ENCODE peak calls at places on chromosomes 2 and 18, in nine cellular contexts. Z, K, X, Q, P, G, M, S and R are unnamed samples.

GRCh38 chr2:237662671-237663093 is 35.3 kb downstream of the LRRFIP1 start:
- DNase-seq in Q (peak; percentile 78), X (peak; percentile 77), M (peak; percentile 61), G (peak; percentile 98), Z (peak; percentile 98), K (peak; percentile 99), P (peak; percentile 96), S (peak; percentile 85), R (peak; percentile 20)

GRCh38 chr2:36359006-36359580 is 3.5 kb downstream of the CRIM1 start:
- DNase-seq in P (no peak), Q (peak; percentile 26), M (no peak), G (no peak), K (no peak), Z (no peak), X (no peak), S (no peak), R (peak; percentile 28)

GRCh38 chr2:202743613-202744012 is 108.8 kb downstream of the FAM117B start:
- DNase-seq in Z (no peak), Q (no peak), P (no peak), G (no peak), X (no peak), S (no peak), K (no peak), M (no peak), R (no peak)

GRCh38 chr2:33069894-33070651 is 123.3 kb downstream of the LTBP1 start:
- DNase-seq in Z (peak; percentile 28), Q (peak; percentile 36), P (peak; percentile 39), M (peak; percentile 91), S (no peak), X (no peak), K (peak; percentile 35), G (peak; percentile 75), R (peak; percentile 70)

GRCh38 chr2:201959198-201959597 is 74.5 kb upstream of the FZD7 start:
- DNase-seq in K (no peak), Q (no peak), Z (no peak), S (no peak), M (no peak), X (no peak), G (no peak), P (no peak), R (no peak)

GRCh38 chr2:172965433-172965832 is 110.2 kb upstream of the MAP3K20 start:
- DNase-seq in S (no peak), M (no peak), Z (no peak), Q (no peak), P (no peak), X (no peak), K (no peak), G (no peak), R (no peak)

GRCh38 chr2:207253946-207254345 is 88.2 kb upstream of the KLF7 start:
- DNase-seq in G (no peak), X (no peak), P (no peak), M (no peak), K (no peak), S (no peak), Q (no peak), Z (no peak), R (peak; percentile 19)

GRCh38 chr2:58842501-58843144 is 601.5 kb upstream of the FANCL start:
- DNase-seq in K (no peak), Z (no peak), Q (no peak), G (no peak), M (no peak), X (no peak), P (no peak), S (no peak), R (no peak)

GRCh38 chr18:46167971-46168370 is 63.8 kb downstream of the HAUS1 start:
- DNase-seq in K (no peak), M (no peak), Z (no peak), Q (peak; percentile 37), X (no peak), S (peak; percentile 91), P (no peak), G (no peak), R (peak; percentile 65)

GRCh38 chr2:172102858-172103359 is at the start of gene DLX2:
- DNase-seq in S (peak; percentile 91), Q (peak; percentile 93), G (peak; percentile 82), P (peak; percentile 72), X (peak; percentile 92), M (peak; percentile 85), Z (peak; percentile 63), K (peak; percentile 40), R (peak; percentile 92)

GRCh38 chr2:74514368-74515270 is at the start of gene TLX2:
- DNase-seq in G (peak; percentile 54), K (no peak), X (no peak), Z (no peak), P (no peak), S (peak; percentile 78), Q (peak; percentile 53), M (no peak), R (no peak)

DNA sequence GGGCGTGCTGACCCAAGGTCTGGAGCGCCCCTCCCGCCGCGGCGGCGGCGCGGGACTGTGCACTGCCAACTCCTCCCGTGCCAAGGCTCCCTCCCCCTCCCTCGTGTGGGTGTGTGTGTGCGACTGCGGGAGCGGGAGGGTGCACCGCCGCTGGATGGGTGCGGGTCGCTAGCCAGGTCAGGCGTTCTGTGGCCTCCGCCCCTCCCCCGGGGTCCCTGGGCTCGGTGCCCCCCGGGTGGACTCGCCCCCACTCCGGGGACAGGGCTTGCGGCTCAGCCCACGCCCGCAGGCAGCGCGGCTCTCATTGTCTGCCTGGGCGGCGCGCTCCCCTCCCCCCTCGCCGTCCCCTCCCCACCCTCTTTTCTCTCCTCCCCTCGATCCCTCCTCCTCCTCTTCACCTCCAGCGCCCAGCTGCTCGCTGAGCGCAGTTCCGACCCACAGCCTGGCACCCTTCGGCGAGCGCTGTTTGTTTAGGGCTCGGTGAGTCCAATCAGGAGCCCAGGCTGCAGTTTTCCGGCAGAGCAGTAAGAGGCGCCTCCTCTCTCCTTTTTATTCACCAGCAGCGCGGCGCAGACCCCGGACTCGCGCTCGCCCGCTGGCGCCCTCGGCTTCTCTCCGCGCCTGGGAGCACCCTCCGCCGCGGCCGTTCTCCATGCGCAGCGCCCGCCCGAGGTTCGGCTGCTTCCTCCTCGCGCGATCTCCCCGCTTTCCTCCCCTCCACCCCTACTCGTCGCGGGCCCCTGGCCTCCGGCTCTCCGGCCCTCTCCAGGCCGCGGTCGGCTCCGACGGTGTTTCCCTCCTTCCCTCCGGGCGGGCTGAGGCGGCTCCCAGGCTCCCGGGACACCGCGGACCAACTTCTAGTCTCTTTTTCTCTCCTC is at the start of gene GATA6:
- DNase-seq in P (peak; percentile 96), K (peak; percentile 93), Q (peak; percentile 81), X (peak; percentile 92), G (peak; percentile 89), Z (peak; percentile 81), S (peak; percentile 84), M (peak; percentile 85), R (peak; percentile 68)
- TF ChIP-seq POLR2A in P (peak; percentile 83), K (peak; percentile 81), Q (no peak), X (no peak), G (peak; percentile 81), Z (peak; percentile 44), S (peak; percentile 85), M (peak; percentile 38), R (no peak)

GRCh38 chr2:216115224-216115582 is 6.1 kb downstream of the XRCC5 start:
- DNase-seq in M (no peak), Q (peak; percentile 41), X (peak; percentile 24), K (no peak), Z (no peak), P (no peak), G (no peak), S (no peak), R (no peak)
- TF ChIP-seq POLR2A in M (no peak), Q (no peak), X (no peak), K (no peak), Z (no peak), P (no peak), G (no peak), S (no peak), R (no peak)

DNA sequence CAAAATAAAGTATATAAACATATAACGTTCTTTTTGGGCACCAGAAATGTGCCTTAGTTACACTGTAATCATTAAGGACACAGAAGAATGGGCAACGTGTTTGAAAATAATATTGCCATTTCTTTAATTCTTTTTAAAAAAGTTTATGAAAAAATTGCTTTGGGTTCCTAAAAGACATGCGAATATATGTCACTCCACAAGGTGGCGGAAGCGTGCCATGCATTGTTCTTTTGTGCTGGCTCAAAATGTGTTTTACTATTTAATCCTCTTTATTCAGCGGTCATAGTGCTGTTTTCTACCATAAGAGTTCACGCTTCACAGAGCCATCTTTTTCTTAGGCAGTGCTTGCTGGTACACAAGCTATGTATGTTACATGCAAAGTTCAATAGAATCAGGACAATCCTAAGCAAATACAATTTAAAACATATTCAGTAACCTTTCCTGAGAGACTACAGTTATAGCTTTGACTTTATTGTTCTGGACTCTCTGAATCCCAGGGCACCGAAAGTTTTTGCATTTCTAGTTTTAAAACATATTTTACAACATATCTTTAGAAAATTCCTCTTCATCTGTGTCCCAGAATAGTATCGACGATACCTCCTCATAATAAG is 147.8 kb upstream of the ERBB4 start:
- DNase-seq in G (peak; percentile 64), S (no peak), Z (peak; percentile 44), P (peak; percentile 47), K (peak; percentile 34), M (peak; percentile 44), Q (peak; percentile 65), X (peak; percentile 81), R (peak; percentile 36)
- TF ChIP-seq POLR2A in G (no peak), S (no peak), Z (no peak), P (no peak), K (no peak), M (no peak), Q (no peak), X (no peak), R (no peak)

GRCh38 chr2:109331864-109332848 is 203.2 kb downstream of the SH3RF3 start:
- DNase-seq in M (peak; percentile 36), Q (peak; percentile 94), G (peak; percentile 84), Z (peak; percentile 41), P (peak; percentile 58), S (peak; percentile 86), K (peak; percentile 71), X (peak; percentile 50), R (no peak)
- TF ChIP-seq POLR2A in M (no peak), Q (no peak), G (no peak), Z (no peak), P (no peak), S (no peak), K (no peak), X (no peak), R (no peak)

GRCh38 chr18:26656944-26657536 is 108.7 kb upstream of the KCTD1 start:
- DNase-seq in Z (peak; percentile 75), G (peak; percentile 84), K (peak; percentile 78), P (peak; percentile 78), S (peak; percentile 91), M (no peak), Q (peak; percentile 72), X (peak; percentile 66), R (peak; percentile 15)
- TF ChIP-seq POLR2A in Z (peak; percentile 64), G (no peak), K (peak; percentile 22), P (no peak), S (peak; percentile 53), M (no peak), Q (no peak), X (no peak), R (no peak)

DNA sequence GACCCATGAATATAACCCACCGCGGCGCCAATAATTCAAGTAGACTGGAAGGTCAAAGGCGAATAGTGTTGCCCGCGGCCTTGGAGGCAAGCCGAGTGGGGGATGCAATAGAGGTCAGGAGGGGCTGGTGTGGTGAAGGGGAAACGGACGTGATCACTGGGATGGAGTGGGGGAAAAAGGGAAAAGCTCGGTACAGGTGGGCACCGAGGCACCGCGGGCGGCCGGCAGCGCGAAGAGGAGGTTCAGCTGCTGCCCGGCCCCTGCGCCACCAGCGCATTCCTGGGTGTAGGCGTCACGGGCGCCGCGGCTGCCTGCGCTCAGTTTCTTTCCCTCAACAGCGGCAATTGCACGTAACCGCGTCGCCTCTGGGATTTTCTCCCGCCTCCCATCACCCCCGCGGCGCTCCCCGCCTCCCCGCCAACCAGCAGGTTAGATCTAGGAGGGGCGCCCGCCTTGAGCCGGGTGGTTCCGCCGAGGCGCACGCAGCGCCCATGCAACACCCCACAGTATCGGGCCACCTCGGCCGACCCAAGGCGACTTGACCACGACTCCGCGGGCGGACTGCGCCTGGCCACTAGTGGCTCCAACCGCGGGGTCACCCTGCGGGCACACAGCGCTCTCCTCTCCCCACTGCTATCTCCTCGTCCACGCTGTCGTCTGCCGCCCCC is 1.5 kb downstream of the RND3 start:
- DNase-seq in G (peak; percentile 93), K (peak; percentile 75), M (peak; percentile 73), Z (peak; percentile 66), Q (no peak), X (peak; percentile 63), P (peak; percentile 64), S (peak; percentile 74), R (no peak)
- TF ChIP-seq POLR2A in G (peak; percentile 26), K (peak; percentile 61), M (no peak), Z (peak; percentile 73), Q (no peak), X (no peak), P (no peak), S (no peak), R (no peak)